ENCODE peak calls at places on chromosomes 7 and 10, in four cellular contexts. X, F, N and G are unnamed samples.

GRCh38 chr10:99451499-99451788 is 21.0 kb upstream of the GOT1 start:
- DNase-seq in X (no peak), F (no peak), N (no peak), G (no peak)

GRCh38 chr7:50121269-50121668 is 28.2 kb upstream of the ZPBP start:
- DNase-seq in X (no peak), F (peak; percentile 43), N (no peak), G (no peak)

GRCh38 chr10:9018161-9018843 is 963.8 kb downstream of the GATA3 start:
- DNase-seq in X (no peak), F (no peak), N (no peak), G (no peak)

GRCh38 chr7:95718556-95719410 is 53.6 kb upstream of the DYNC1I1 start:
- DNase-seq in X (no peak), F (no peak), N (peak; percentile 12), G (no peak)

GRCh38 chr7:83681200-83681599 is 32.3 kb upstream of the SEMA3E start:
- DNase-seq in X (no peak), F (no peak), N (no peak), G (no peak)

GRCh38 chr10:130739757-130740145 is 571.8 kb downstream of the TCERG1L start:
- DNase-seq in X (no peak), F (no peak), N (no peak), G (no peak)

GRCh38 chr7:135459076-135459475 is 50.8 kb downstream of the CNOT4 start:
- DNase-seq in X (no peak), F (no peak), N (no peak), G (no peak)

GRCh38 chr10:11325817-11326216 is 285.6 kb downstream of the USP6NL start:
- DNase-seq in X (no peak), F (no peak), N (no peak), G (no peak)

GRCh38 chr10:117132751-117133231 is 5.3 kb downstream of the VAX1 start:
- DNase-seq in X (no peak), F (no peak), N (no peak), G (peak; percentile 40)

GRCh38 chr7:131352032-131352431 is 24.4 kb downstream of the MKLN1 start:
- DNase-seq in X (no peak), F (no peak), N (no peak), G (no peak)

GRCh38 chr10:23314835-23315239 is 29.8 kb downstream of the C10orf67 start:
- DNase-seq in X (peak; percentile 64), F (peak; percentile 28), N (peak; percentile 14), G (no peak)

GRCh38 chr10:102229810-102230263 is 3.7 kb downstream of the ELOVL3 start:
- DNase-seq in X (peak; percentile 56), F (peak; percentile 33), N (peak; percentile 71), G (peak; percentile 91)

GRCh38 chr7:106486331-106486730 is 174.6 kb downstream of the CCDC71L start:
- DNase-seq in X (no peak), F (no peak), N (no peak), G (no peak)

GRCh38 chr7:149724661-149725425 is 48.5 kb downstream of the ZNF467 start:
- DNase-seq in X (no peak), F (no peak), N (no peak), G (no peak)

GRCh38 chr10:74766501-74766900 is 59.9 kb upstream of the KAT6B start:
- DNase-seq in X (no peak), F (no peak), N (no peak), G (no peak)

GRCh38 chr10:66654861-66655260 is 271.0 kb upstream of the LRRTM3 start:
- DNase-seq in X (no peak), F (no peak), N (no peak), G (no peak)

GRCh38 chr7:7017707-7018265 is 164.6 kb upstream of the C1GALT1 start:
- DNase-seq in X (no peak), F (no peak), N (no peak), G (no peak)

GRCh38 chr7:30927040-30927439 is 15.4 kb downstream of the AQP1 start:
- DNase-seq in X (no peak), F (no peak), N (peak; percentile 5), G (no peak)

GRCh38 chr7:23308754-23309153 is 9.6 kb downstream of the MALSU1 start:
- DNase-seq in X (no peak), F (no peak), N (no peak), G (no peak)

GRCh38 chr7:38367301-38367700 is 93.9 kb upstream of the TARP start:
- DNase-seq in X (no peak), F (peak; percentile 53), N (no peak), G (no peak)

GRCh38 chr7:81616951-81617350 is 152.9 kb downstream of the HGF start:
- DNase-seq in X (no peak), F (peak; percentile 37), N (no peak), G (no peak)

GRCh38 chr7:20738517-20739481 is 47.9 kb downstream of the SP8 start:
- DNase-seq in X (peak; percentile 41), F (no peak), N (no peak), G (no peak)

GRCh38 chr7:73865738-73866445 is 4.9 kb downstream of the TMEM270 start:
- DNase-seq in X (peak; percentile 34), F (no peak), N (peak; percentile 71), G (peak; percentile 51)

GRCh38 chr7:26476271-26476670 is 184.6 kb downstream of the SNX10 start:
- DNase-seq in X (no peak), F (no peak), N (no peak), G (no peak)

GRCh38 chr7:21617916-21618390 is 75.1 kb downstream of the DNAH11 start:
- DNase-seq in X (peak; percentile 79), F (no peak), N (no peak), G (no peak)

GRCh38 chr10:59109826-59110225 is 66.6 kb upstream of the PHYHIPL start:
- DNase-seq in X (no peak), F (no peak), N (no peak), G (no peak)

GRCh38 chr7:139452948-139453672 is 30.4 kb downstream of the KLRG2 start:
- DNase-seq in X (no peak), F (no peak), N (no peak), G (peak; percentile 35)

GRCh38 chr7:150379590-150380379 is 655 bp downstream of the ZNF775 start:
- DNase-seq in X (no peak), F (no peak), N (peak; percentile 71), G (peak; percentile 28)

GRCh38 chr10:239109-239508 is 103.9 kb downstream of the ZMYND11 start:
- DNase-seq in X (no peak), F (no peak), N (no peak), G (no peak)

GRCh38 chr7:122137291-122138077 is 6.6 kb downstream of the AASS start:
- DNase-seq in X (no peak), F (no peak), N (no peak), G (no peak)

GRCh38 chr10:108362956-108363355 is 1198.5 kb upstream of the SORCS1 start:
- DNase-seq in X (no peak), F (no peak), N (no peak), G (no peak)

GRCh38 chr10:6053816-6054581 is 8.2 kb downstream of the IL2RA start:
- DNase-seq in X (peak; percentile 71), F (no peak), N (peak; percentile 27), G (no peak)

DNA sequence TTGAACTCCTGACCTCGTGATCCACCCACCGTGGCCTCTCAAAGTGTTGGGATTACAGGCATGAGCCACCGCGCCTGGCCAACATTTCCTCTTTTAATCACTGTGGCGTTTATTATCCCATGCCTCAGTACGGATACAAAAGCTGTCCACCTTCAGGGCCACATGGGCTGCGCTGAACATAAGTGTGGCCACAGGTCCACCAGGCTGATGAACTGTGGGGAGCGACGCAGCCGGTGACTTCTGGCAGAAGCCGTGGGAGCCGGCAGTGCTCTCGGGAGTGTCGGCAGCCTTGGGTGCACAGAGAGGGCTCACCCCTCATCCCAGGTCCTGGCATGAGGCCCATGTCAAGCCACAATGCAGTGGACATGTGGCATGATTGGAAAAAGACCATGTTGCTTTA is 223.6 kb downstream of the TNS3 start:
- DNase-seq in X (no peak), F (no peak), N (no peak), G (no peak)
- TF ChIP-seq CBFB in X (no peak), F (no peak), N (no peak), G (no peak)

DNA sequence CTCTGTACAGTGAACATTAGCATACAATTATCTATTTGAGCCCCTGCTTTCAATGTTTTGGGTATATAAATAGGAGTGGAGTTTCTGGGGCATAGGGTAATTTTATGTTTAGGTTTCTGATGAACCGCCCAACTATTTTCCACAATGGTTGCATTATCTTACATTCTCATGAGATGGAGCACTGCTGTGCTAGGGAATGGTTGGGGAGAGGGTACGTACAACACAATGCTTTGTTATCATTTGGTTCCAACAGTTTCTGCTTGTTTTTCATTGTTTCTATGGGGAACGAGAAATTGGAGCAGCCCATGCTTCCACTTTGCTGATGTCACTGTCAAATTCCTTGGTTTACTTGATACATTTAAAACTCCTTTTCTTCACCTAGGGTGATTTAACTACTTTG is 1115.3 kb downstream of the REEP3 start:
- DNase-seq in X (no peak), F (no peak), N (no peak), G (no peak)
- TF ChIP-seq NR2C2 in X (no peak), F (no peak), N (no peak), G (no peak)

GRCh38 chr10:3872700-3873099 is 87.7 kb upstream of the KLF6 start:
- DNase-seq in X (no peak), F (no peak), N (no peak), G (no peak)

GRCh38 chr10:3869036-3869435 is 84.0 kb upstream of the KLF6 start:
- DNase-seq in X (no peak), F (no peak), N (no peak), G (no peak)

GRCh38 chr10:3873728-3874461 is 88.9 kb upstream of the KLF6 start:
- DNase-seq in X (peak; percentile 79), F (peak; percentile 83), N (peak; percentile 51), G (no peak)

GRCh38 chr10:3868274-3868669 is 83.3 kb upstream of the KLF6 start:
- DNase-seq in X (no peak), F (no peak), N (no peak), G (no peak)

DNA sequence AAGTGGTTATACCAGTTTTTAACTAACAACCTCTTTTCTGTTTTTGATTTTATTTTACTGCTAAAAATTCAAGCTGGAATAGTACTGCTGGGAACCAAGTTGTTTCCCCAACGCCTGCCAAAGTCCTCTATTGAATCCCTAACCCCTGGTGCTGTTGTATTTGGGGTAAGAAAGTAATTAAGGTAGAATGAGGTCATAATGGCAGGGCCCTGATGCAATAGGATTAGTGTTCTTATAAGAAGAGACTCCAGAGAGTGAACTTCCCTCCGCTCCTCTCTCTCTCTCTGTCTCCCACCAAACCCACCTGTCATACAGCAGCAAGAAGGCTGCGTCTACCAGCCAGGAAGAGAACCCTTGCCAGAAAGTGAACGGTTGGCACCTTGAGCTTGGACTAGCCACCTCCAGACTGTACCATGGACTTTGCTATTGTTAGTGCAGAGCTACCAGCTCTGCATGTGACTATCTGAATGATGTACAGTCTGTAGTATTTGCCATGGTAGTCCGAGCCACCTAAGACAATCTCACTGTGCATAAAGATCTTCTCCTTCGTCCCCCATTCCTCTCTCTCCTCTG is 86.5 kb upstream of the KLF6 start:
- DNase-seq in X (no peak), F (no peak), N (no peak), G (no peak)
- TF ChIP-seq CBFB in X (no peak), F (no peak), N (no peak), G (no peak)

DNA sequence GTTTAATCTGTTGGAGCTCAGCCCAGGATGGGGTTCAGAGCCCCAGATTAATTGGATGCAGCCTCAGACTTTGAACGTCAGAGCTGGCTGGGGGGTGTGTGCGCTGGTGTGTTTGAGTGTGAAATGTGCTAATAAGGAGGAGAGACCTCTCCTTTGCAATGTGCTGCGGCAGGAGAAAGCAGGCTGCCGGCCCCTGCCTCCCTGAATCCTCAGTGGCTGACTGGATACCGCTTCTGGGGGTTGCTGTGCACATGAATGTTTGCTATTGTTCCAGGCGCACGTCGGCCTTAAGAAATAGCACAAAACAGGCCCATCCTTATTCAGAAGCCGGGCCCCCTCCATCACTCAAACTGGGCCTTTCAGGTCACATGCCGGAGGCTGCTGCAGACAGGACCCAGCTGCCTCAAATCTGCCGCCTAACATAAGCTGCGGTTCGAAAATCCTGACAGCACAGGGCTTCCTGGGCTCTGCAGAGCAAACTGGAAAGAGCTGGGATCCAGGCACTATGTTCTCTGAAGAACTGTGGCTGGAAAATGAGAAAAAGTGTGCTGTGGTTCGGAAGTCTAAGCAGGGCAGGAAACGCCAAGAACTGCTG is 83.9 kb upstream of the PRR15 start:
- DNase-seq in X (no peak), F (no peak), N (no peak), G (no peak)
- TF ChIP-seq NR2C2 in X (no peak), F (no peak), N (no peak), G (no peak)